ENCODE peak calls at places on chromosomes 11 and 22, in four cellular contexts. V, B, N and G are unnamed samples.
A peak's percentile ranks its signal among the peaks of the same experiment; 100 is the strongest.

GRCh38 chr11:76244311-76245061 is 38.2 kb upstream of the WNT11 start:
- DNase-seq in V (no peak), B (no peak), N (no peak), G (no peak)

GRCh38 chr11:115760528-115760837 is 256.3 kb upstream of the CADM1 start:
- DNase-seq in V (no peak), B (no peak), N (no peak), G (no peak)

GRCh38 chr11:65651589-65652510 is 10.9 kb downstream of the RELA start:
- DNase-seq in V (no peak), B (peak; percentile 31), N (no peak), G (no peak)

GRCh38 chr11:58787903-58788302 is 56.2 kb upstream of the GLYAT start:
- DNase-seq in V (no peak), B (no peak), N (no peak), G (no peak)

GRCh38 chr11:3037041-3037944 is 19.9 kb downstream of the CARS1 start:
- DNase-seq in V (no peak), B (peak; percentile 62), N (peak; percentile 45), G (peak; percentile 56)

GRCh38 chr22:42797021-42797420 is 60.1 kb downstream of the ARFGAP3 start:
- DNase-seq in V (no peak), B (no peak), N (no peak), G (peak; percentile 7)

GRCh38 chr11:36296925-36297604 is 977 bp downstream of the PRR5L start:
- DNase-seq in V (no peak), B (no peak), N (no peak), G (peak; percentile 47)

GRCh38 chr11:34161812-34162506 is 56.5 kb downstream of the NAT10 start:
- DNase-seq in V (no peak), B (peak; percentile 66), N (no peak), G (no peak)

GRCh38 chr11:20089796-20090653 is 70.2 kb downstream of the DBX1 start:
- DNase-seq in V (no peak), B (peak; percentile 55), N (no peak), G (no peak)

GRCh38 chr22:39384750-39385480 is 14.7 kb upstream of the TAB1 start:
- DNase-seq in V (no peak), B (peak; percentile 43), N (no peak), G (no peak)

GRCh38 chr11:31940396-31941037 is 129.4 kb upstream of the PAX6 start:
- DNase-seq in V (no peak), B (no peak), N (no peak), G (no peak)

GRCh38 chr11:66987158-66987620 is 12.1 kb downstream of the C11orf86 start:
- DNase-seq in V (no peak), B (peak; percentile 52), N (no peak), G (no peak)

GRCh38 chr11:45031912-45032519 is 81.3 kb upstream of the TP53I11 start:
- DNase-seq in V (peak; percentile 53), B (no peak), N (peak; percentile 42), G (no peak)
- TF ChIP-seq SPI1 in V (peak; percentile 99), B (peak; percentile 80), N (peak; percentile 99), G (peak; percentile 89)

DNA sequence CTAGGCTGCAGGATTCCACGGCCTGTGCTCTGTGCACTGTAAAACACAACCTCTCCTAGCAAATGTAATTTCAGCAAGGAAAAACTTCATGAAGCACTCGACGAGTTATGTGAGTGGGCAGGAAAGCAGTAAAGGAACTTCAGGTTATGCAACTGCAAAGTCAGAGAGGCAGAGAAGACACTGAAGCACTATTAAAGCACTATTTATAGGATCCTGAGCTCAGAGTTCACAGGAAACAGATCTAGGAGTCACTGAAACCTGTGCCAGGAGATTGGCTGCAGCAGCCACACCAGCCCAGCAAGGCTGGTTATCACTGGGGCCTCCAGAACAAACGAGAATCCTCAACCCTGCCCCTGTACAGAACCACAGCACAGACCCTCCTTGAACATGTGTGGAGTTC is 2.5 kb downstream of the SMIM35 start:
- DNase-seq in V (peak; percentile 4), B (no peak), N (no peak), G (peak; percentile 66)
- TF ChIP-seq SPI1 in V (no peak), B (no peak), N (no peak), G (no peak)

GRCh38 chr11:86115542-86116385 is 46.9 kb upstream of the PICALM start:
- DNase-seq in V (no peak), B (no peak), N (no peak), G (no peak)

GRCh38 chr11:86117706-86118050 is 48.8 kb upstream of the PICALM start:
- DNase-seq in V (no peak), B (no peak), N (no peak), G (no peak)

GRCh38 chr11:86116386-86116726 is 47.5 kb upstream of the PICALM start:
- DNase-seq in V (peak; percentile 77), B (no peak), N (peak; percentile 31), G (no peak)

GRCh38 chr11:86118201-86118600 is 49.3 kb upstream of the PICALM start:
- DNase-seq in V (no peak), B (no peak), N (no peak), G (no peak)

DNA sequence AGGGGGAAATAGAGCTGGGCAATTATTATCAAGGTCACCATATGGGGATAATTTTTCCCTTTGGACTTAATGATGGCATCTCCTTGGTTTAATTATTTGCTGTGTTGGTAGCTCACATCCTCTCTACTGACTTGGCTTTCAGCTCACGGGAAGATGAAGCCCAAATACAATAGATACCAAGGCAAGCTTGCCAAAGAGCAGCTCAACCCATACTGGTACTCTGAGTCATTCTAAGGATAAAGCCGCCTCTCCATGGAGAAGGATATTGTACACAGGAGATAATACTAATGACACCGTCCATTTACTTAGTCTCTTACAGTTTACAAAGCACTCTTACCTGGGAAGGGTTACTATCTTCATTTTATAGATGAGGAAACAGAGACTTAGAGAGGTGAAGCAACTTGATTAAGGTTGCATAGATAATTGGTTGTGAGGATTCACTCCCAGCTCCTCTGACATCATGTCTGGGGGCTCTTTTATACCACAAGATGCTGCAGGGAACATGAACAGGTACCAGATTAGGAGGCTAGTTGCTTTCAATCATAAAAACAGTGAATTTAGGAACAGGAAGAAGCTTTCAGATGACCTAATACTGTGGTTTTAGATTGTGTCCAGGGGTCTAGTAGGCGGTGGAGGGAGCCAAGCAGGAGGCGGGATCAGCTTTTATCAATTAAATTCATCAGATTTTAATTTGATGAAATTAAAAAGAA is 48.3 kb upstream of the PICALM start:
- DNase-seq in V (no peak), B (no peak), N (no peak), G (no peak)
- TF ChIP-seq SPI1 in V (no peak), B (no peak), N (no peak), G (no peak)

GRCh38 chr22:24142831-24143230 is 38.5 kb upstream of the SUSD2 start:
- DNase-seq in V (no peak), B (no peak), N (no peak), G (no peak)

GRCh38 chr22:24141586-24141985 is 39.7 kb upstream of the SUSD2 start:
- DNase-seq in V (no peak), B (no peak), N (no peak), G (no peak)

GRCh38 chr22:24144056-24144455 is 37.2 kb upstream of the SUSD2 start:
- DNase-seq in V (no peak), B (no peak), N (no peak), G (no peak)

GRCh38 chr22:24140357-24140756 is 40.9 kb upstream of the SUSD2 start:
- DNase-seq in V (no peak), B (no peak), N (no peak), G (peak; percentile 68)

DNA sequence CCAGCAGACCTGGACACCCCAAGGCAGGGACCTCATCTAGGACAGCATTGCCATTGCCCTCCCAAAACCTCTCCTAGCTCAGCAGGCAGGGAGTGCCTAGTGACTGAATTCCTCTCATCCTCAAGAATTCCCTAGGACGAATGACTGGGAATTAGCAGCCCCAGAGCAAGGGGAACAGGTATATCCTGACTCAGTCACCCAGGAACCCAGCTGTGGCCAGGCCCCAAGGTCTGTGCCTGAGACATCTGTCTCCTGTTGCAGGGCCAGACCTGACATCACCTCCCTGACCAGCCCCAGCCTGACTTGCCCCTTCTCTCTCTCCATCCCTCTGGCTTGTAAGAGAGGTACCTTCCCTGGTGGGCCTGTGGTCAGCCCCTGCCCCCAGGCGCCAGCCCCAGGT is 39.0 kb upstream of the SUSD2 start:
- DNase-seq in V (no peak), B (no peak), N (no peak), G (no peak)
- TF ChIP-seq SPI1 in V (no peak), B (no peak), N (no peak), G (no peak)

DNA sequence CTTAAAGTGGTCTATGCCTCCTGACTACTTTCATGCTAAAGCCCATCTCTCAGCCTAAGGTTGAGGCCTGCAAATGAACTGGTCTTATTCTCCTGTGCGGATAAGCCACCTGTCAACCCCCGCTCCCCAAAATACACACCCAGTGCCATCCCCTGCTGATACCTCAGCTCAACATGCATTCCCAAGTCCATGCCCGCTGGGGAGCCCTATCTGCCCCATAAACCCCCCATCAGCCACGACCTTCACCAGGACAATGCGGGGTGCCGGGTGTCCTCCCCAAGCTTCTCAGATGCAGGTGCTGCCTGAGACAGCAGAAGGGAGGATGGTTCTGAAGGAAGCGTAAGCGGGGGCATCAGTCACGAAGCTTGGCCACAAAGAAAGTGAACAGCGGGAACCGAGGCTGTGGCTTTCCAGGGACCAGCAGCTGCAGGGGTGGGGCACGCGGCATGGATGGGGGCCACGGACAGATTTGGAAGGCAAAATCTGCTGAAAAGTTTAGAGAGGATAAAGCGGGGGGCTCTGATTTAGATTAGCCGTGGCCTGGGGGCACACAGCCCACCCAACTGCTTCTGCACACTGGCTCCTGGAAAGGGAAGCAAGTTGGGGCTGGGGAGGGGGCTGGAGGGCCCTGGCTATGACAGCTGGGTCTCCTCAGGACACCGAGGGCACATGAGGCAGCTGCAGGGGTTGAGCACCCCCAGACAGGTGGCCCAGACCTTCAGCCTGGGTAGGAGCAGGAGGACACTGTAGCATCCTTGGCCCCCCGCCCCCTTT is 1391.9 kb downstream of the TBC1D22A start:
- DNase-seq in V (no peak), B (no peak), N (no peak), G (no peak)
- TF ChIP-seq SPI1 in V (no peak), B (no peak), N (no peak), G (no peak)

DNA sequence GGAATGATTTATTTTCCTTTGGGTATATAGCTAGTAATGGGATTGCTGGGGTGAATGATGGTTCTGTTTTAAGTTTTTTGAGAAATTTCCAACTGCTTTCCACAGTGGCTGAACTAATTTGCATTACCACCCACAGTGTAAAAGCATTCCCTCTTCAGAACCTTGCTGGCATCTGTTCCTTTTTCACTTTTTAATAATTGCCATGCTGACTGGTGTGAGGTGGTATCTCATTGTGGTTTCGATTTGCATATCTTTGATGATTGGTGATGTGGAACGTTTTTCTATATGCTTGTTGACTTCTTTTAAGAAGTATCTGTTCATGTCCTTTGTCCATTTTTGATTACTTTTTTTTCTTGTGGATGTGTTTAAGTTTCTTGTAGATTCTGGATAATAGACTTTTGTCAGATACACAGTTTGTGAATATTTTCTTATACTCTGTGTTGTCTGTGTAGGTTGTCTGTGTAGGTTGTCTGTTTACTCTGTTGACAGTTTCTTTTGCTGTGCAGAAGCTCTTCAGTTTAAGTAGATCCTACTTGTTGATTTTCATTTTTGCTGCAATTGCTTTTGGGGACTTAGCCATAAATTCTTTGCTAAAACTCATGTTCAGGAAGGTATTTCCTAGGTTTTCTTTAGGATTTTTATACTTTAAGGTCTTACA is 291.8 kb upstream of the DDI1 start:
- DNase-seq in V (peak; percentile 8), B (no peak), N (no peak), G (no peak)
- TF ChIP-seq SPI1 in V (no peak), B (no peak), N (no peak), G (no peak)